ENCODE peak calls at places on chromosome 2, in six cellular contexts. A, V, L, N, R and U are unnamed samples. For H3K27me3, the result is how much of the 10 kb centered on the place peaks cover.

GRCh38 chr2:10067330-10067729 is 12.9 kb downstream of the CYS1 start:
- DNase-seq in V (no peak), R (no peak), L (no peak), A (no peak), N (no peak), U (no peak)

GRCh38 chr2:236969075-236969474 is 116.6 kb upstream of the COPS8 start:
- DNase-seq in V (no peak), L (no peak), A (no peak), R (no peak), N (no peak), U (no peak)

GRCh38 chr2:146108993-146109392 is 1589.1 kb upstream of the ZEB2 start:
- DNase-seq in V (no peak), R (no peak), A (no peak), N (no peak), L (no peak), U (no peak)

GRCh38 chr2:43276517-43276931 is 50.1 kb upstream of the ZFP36L2 start:
- DNase-seq in R (no peak), V (no peak), A (no peak), N (no peak), L (no peak), U (no peak)

GRCh38 chr2:73418343-73418742 is 32.7 kb downstream of the ALMS1 start:
- DNase-seq in A (no peak), N (peak), V (no peak), R (no peak), L (peak), U (peak)

GRCh38 chr2:72895759-72896281 is 8.6 kb downstream of the SPR start:
- DNase-seq in L (no peak), R (no peak), V (no peak), A (no peak), N (no peak), U (no peak)

GRCh38 chr2:235083822-235084221 is 132.0 kb downstream of the SH3BP4 start:
- DNase-seq in V (no peak), L (no peak), R (no peak), N (no peak), A (no peak), U (no peak)

GRCh38 chr2:59449264-59449663 is 1104.2 kb downstream of the BCL11A start:
- DNase-seq in A (no peak), L (no peak), R (no peak), N (no peak), V (no peak), U (no peak)

GRCh38 chr2:225173909-225174308 is 131.6 kb upstream of the DOCK10 start:
- DNase-seq in R (no peak), L (no peak), N (no peak), V (no peak), A (no peak), U (no peak)

GRCh38 chr2:39625193-39625926 is 40.4 kb upstream of the TMEM178A start:
- DNase-seq in A (no peak), L (no peak), N (no peak), R (no peak), V (no peak), U (no peak)

GRCh38 chr2:19353721-19354050 is 4.7 kb downstream of the OSR1 start:
- DNase-seq in N (no peak), L (no peak), A (no peak), V (no peak), R (no peak), U (no peak)
- H3K27me3 ChIP-seq in N (under half), L (half or more), A (half or more), V (half or more), R (under half), U (half or more)

GRCh38 chr2:219835493-219835892 is 208.1 kb downstream of the SLC4A3 start:
- DNase-seq in R (no peak), L (no peak), A (no peak), N (no peak), V (no peak), U (no peak)

GRCh38 chr2:219832904-219833303 is 205.5 kb downstream of the SLC4A3 start:
- DNase-seq in N (no peak), R (no peak), V (no peak), A (no peak), L (no peak), U (no peak)

GRCh38 chr2:219831957-219832356 is 204.5 kb downstream of the SLC4A3 start:
- DNase-seq in A (no peak), V (no peak), L (no peak), N (no peak), R (no peak), U (no peak)

GRCh38 chr2:219836647-219837177 is 209.3 kb downstream of the SLC4A3 start:
- DNase-seq in A (no peak), L (no peak), N (no peak), V (no peak), R (peak), U (no peak)
- TF ChIP-seq CTCF in A (no peak), L (no peak), N (peak), V (peak), R (peak), U (peak)

GRCh38 chr2:20126469-20126868 is 75.0 kb upstream of the LAPTM4A start:
- DNase-seq in A (no peak), N (no peak), L (no peak), V (no peak), R (no peak), U (no peak)

GRCh38 chr2:20126040-20126439 is 74.6 kb upstream of the LAPTM4A start:
- DNase-seq in A (no peak), L (no peak), R (no peak), V (no peak), N (no peak), U (no peak)

GRCh38 chr2:20129320-20130274 is 78.2 kb upstream of the LAPTM4A start:
- DNase-seq in A (no peak), R (no peak), V (no peak), N (no peak), L (no peak), U (no peak)

GRCh38 chr2:20130821-20131645 is 79.6 kb upstream of the LAPTM4A start:
- DNase-seq in N (no peak), L (no peak), A (no peak), V (no peak), R (no peak), U (no peak)

GRCh38 chr2:20128506-20129319 is 77.3 kb upstream of the LAPTM4A start:
- DNase-seq in L (no peak), N (no peak), R (no peak), V (no peak), A (no peak), U (no peak)
- H3K27ac ChIP-seq in L (no peak), N (no peak), R (no peak), V (no peak), A (no peak), U (no peak)

DNA sequence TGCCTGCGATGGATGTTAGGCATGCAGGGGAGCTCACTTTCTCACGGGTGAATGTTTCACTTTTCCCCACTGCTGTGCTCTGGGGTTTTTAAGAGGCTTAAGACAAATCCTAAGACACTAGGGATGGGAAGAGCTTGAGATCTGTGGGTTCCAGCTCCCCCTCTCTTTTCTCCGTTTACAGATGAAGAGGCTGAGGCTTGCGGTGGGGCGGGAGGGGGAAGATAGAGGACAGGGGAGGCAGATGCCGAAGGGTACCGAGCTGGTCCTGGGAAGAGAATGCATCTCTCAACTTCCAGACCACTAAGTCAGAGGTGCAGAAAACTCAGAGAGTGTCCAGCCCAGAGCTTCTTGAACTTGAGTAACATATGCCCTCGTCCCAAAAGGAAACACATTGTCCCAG is 8.2 kb upstream of the ATOH8 start:
- DNase-seq in A (no peak), N (no peak), R (no peak), L (no peak), V (no peak), U (no peak)
- H3K27me3 ChIP-seq in A (under half), N (under half), R (under half), L (under half), V (under half), U (under half)

GRCh38 chr2:95013726-95014125 is 11.8 kb upstream of the MAL start:
- DNase-seq in A (no peak), R (no peak), L (no peak), N (no peak), V (no peak), U (no peak)

GRCh38 chr2:95016616-95017307 is 8.7 kb upstream of the MAL start:
- DNase-seq in A (no peak), L (no peak), N (no peak), R (no peak), V (no peak), U (no peak)

GRCh38 chr2:95014126-95014708 is 11.3 kb upstream of the MAL start:
- DNase-seq in N (no peak), A (no peak), R (no peak), L (no peak), V (no peak), U (no peak)

GRCh38 chr2:95017308-95017630 is 8.2 kb upstream of the MAL start:
- DNase-seq in V (no peak), L (no peak), A (no peak), N (no peak), R (no peak), U (no peak)

GRCh38 chr2:95015261-95015918 is 10.1 kb upstream of the MAL start:
- DNase-seq in L (no peak), V (no peak), A (no peak), N (no peak), R (no peak), U (no peak)
- TF ChIP-seq CTCF in L (no peak), V (no peak), A (no peak), N (no peak), R (no peak), U (no peak)

DNA sequence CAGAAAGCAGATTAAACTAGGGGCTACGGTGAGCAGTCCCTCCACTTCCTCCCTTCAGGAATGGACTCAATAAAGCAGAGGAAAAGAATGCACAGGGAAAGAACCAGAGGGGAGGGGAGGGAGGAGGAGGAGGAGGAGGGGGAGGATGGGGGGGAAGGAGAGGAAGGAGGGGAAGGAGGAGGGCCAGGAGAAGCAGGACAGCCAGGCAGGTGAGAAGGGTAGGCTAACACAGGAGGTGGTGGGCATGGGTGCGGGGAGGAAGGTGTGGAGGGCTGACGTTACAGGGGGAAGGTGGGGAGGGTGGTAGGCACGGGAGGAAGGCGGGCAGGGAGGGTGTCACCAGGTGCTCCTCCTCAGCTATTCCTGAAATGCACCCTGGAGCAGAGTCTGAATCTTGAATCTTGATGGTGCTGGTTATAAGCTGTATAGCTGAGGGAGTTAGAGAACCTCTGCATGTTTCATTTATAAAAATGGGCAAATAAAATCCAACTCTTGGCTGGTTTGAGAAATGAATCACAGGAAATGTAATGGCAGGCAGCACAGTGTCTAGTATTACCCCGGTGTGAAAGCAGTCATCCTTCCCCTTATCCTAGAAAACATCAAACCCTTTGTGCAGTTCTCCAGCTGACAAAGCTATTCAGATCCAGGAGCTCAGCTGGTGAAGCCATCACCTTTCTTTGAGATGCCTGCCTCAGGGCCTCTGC is 3.4 kb downstream of the TMEM18 start:
- DNase-seq in V (no peak), A (no peak), L (peak), N (no peak), R (no peak), U (no peak)
- H3K27ac ChIP-seq in V (no peak), A (no peak), L (no peak), N (no peak), R (no peak), U (no peak)

DNA sequence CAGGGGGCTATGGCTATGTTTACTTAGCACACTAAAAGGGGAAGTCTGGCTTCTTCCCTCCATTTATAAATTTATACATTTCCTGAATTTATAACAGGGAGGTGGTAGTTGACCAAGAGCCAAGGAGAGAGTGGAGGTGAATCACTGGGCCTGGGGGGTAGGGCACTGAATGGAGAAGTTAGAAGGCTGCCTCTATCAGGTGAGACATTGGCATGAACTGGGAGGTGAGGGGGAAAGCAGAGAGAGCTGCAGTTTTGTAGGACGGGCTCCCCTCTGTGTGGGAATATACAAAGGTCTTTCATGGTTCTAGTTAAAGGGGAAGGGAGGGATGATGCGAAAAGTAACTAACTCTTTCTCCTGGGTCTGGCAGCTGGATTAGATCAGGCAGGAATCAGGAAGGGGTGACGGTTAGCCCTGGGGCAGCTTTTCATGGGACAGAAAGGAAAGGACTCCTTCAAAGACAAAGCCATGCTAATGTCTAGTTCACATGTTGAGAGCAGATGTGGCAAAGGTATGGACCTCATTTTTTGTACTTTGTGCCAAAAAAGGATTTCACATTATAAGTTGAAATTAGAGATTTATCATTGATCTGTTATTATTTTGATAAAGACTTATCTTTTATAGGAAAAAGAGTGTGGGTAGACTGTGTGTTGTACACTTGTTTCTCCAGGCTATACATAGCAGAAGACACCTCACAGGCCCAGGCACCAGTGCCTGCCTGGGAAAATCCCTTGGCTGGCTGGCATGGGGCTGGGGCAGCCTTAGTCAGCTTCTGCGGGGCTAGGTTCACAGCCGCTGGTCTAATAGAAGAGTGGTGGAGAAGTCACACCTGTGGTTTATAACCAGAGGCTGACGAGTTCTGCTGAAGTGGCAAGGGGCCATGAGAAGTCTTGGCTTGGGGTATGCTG is 158.7 kb downstream of the CLIP4 start:
- DNase-seq in V (no peak), A (no peak), N (no peak), L (no peak), R (no peak), U (no peak)
- H3K27me3 ChIP-seq in V (under half), A (under half), N (under half), L (under half), R (under half), U (under half)

GRCh38 chr2:126877041-126877440 is 21.6 kb upstream of the TEX51 start:
- DNase-seq in V (no peak), R (no peak), N (no peak), L (no peak), A (no peak), U (no peak)

GRCh38 chr2:126880262-126880800 is 18.4 kb upstream of the TEX51 start:
- DNase-seq in R (no peak), N (no peak), L (no peak), V (no peak), A (no peak), U (no peak)

GRCh38 chr2:126879348-126880261 is 19.1 kb upstream of the TEX51 start:
- DNase-seq in A (no peak), N (no peak), V (no peak), L (no peak), R (no peak), U (no peak)

GRCh38 chr2:126877861-126878565 is 20.7 kb upstream of the TEX51 start:
- DNase-seq in A (no peak), L (no peak), V (no peak), R (no peak), N (no peak), U (no peak)

DNA sequence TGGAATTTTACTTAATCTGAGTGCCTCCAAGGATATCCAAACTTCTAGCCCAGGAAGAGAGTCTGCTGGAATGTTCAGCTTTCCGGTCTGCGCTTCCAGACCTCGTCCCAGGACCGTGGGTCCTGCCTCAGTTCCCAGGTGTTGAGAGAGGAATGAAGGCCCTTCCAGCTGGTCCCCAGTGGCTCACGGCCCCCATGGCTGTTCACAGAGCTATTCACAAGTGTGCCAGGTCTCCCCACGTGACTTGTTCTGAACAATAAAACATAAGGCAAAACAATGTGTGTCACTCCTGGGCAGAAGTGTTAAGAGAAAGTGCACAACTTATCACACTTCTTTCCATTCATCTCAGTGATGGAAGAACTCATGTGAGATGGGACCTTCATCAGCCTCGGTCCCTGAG is 20.1 kb upstream of the TEX51 start:
- DNase-seq in L (no peak), N (no peak), R (no peak), A (no peak), V (no peak), U (no peak)
- TF ChIP-seq CTCF in L (no peak), N (no peak), R (no peak), A (no peak), V (no peak), U (no peak)

GRCh38 chr2:85755122-85756027 is 1.6 kb downstream of the ATOH8 start:
- DNase-seq in R (no peak), N (peak), A (no peak), L (peak), V (no peak), U (no peak)
- H3K27ac ChIP-seq in R (no peak), N (peak), A (peak), L (peak), V (peak), U (peak)